ENCODE peak calls at places on chromosomes 4 and X, in four cellular contexts. Y, Q, A and K are unnamed samples.

GRCh38 chr4:148790246-148790645 is 348.0 kb upstream of the NR3C2 start:
- DNase-seq in Y (no peak), A (no peak), Q (no peak), K (no peak)

GRCh38 chr4:107988763-107989035 is 990 bp upstream of the HADH start:
- DNase-seq in A (no peak), Q (no peak), Y (no peak), K (no peak)

GRCh38 chr4:23979534-23979933 is 89.7 kb upstream of the PPARGC1A start:
- DNase-seq in Q (no peak), Y (no peak), A (no peak), K (no peak)

GRCh38 chr4:183411291-183411861 is 33.1 kb upstream of the CDKN2AIP start:
- DNase-seq in Q (no peak), A (no peak), Y (no peak), K (no peak)

GRCh38 chr4:1767770-1768366 is 25.2 kb upstream of the FGFR3 start:
- DNase-seq in A (no peak), Y (peak), Q (peak), K (peak)

GRCh38 chr4:3192188-3192587 is 56.8 kb upstream of the MSANTD1 start:
- DNase-seq in A (no peak), Y (no peak), Q (peak), K (peak)

GRCh38 chrX:148134578-148134977 is 153.4 kb downstream of the FMR1NB start:
- DNase-seq in Y (no peak), A (no peak), Q (no peak), K (no peak)

GRCh38 chr4:2887343-2887742 is 43.7 kb downstream of the ADD1 start:
- DNase-seq in Y (no peak), Q (no peak), A (no peak), K (no peak)

GRCh38 chr4:52369649-52370048 is 289.5 kb downstream of the USP46 start:
- DNase-seq in Q (no peak), A (no peak), Y (no peak), K (no peak)

GRCh38 chrX:117510453-117510852 is 606.2 kb downstream of the KLHL13 start:
- DNase-seq in Y (no peak), Q (no peak), A (no peak), K (no peak)

GRCh38 chr4:82360298-82361177 is 13.3 kb downstream of the HNRNPD start:
- DNase-seq in Y (no peak), Q (peak), A (no peak), K (no peak)

GRCh38 chr4:180949825-180950224 is 1293.4 kb upstream of the TENM3 start:
- DNase-seq in Q (no peak), Y (no peak), A (no peak), K (no peak)

GRCh38 chr4:27276322-27277073 is 415.9 kb downstream of the STIM2 start:
- DNase-seq in Y (no peak), Q (no peak), A (no peak), K (no peak)

GRCh38 chrX:102129473-102129872 is 4.0 kb downstream of the TCEAL2 start:
- DNase-seq in A (no peak), Y (no peak), Q (peak), K (no peak)

GRCh38 chr4:2793578-2793919 is 664 bp downstream of the SH3BP2 start:
- DNase-seq in Q (peak), A (no peak), Y (no peak), K (peak)

GRCh38 chrX:129622757-129623301 is 31.9 kb downstream of the APLN start:
- DNase-seq in Y (no peak), Q (peak), A (no peak), K (no peak)

GRCh38 chr4:156875697-156876096 is 95.9 kb downstream of the PDGFC start:
- DNase-seq in Y (no peak), A (no peak), Q (no peak), K (no peak)

GRCh38 chr4:168386002-168386401 is 67.5 kb upstream of the DDX60 start:
- DNase-seq in Y (no peak), A (no peak), Q (no peak), K (no peak)

GRCh38 chrX:49176421-49177326 is 5.0 kb downstream of the PLP2 start:
- DNase-seq in Y (no peak), Q (no peak), A (no peak), K (no peak)

GRCh38 chr4:137200322-137200721 is 332.0 kb downstream of the PCDH18 start:
- DNase-seq in A (no peak), Q (no peak), Y (no peak), K (no peak)

GRCh38 chrX:113001836-113002235 is 161.2 kb upstream of the AMOT start:
- DNase-seq in A (no peak), Y (no peak), Q (no peak), K (no peak)

GRCh38 chr4:96035727-96036126 is 195.8 kb downstream of the PDHA2 start:
- DNase-seq in Q (peak), A (no peak), Y (no peak), K (no peak)

GRCh38 chr4:13933163-13933562 is 305.6 kb upstream of the BOD1L1 start:
- DNase-seq in Y (no peak), A (no peak), Q (peak), K (no peak)

GRCh38 chr4:6956087-6956433 is 46.4 kb downstream of the TBC1D14 start:
- DNase-seq in Y (no peak), A (no peak), Q (no peak), K (no peak)

GRCh38 chr4:8090312-8090711 is 68.3 kb downstream of the ABLIM2 start:
- DNase-seq in Q (peak), Y (no peak), A (no peak), K (peak)

GRCh38 chr4:123417813-123418212 is 21.2 kb downstream of the SPRY1 start:
- DNase-seq in Y (no peak), A (no peak), Q (peak), K (no peak)

GRCh38 chr4:2934077-2934812 is 29.0 kb downstream of the NOP14 start:
- DNase-seq in A (no peak), Q (peak), Y (peak), K (peak)

GRCh38 chr4:185134176-185134869 is 8.7 kb upstream of the SLC25A4 start:
- DNase-seq in A (no peak), Y (peak), Q (peak), K (no peak)

GRCh38 chr4:147548251-147548650 is 67.4 kb downstream of the EDNRA start:
- DNase-seq in Q (peak), A (no peak), Y (no peak), K (no peak)

GRCh38 chrX:154327026-154327820 is 31.6 kb downstream of the TKTL1 start:
- DNase-seq in A (no peak), Q (no peak), Y (no peak), K (peak)

GRCh38 chr4:95362906-95363578 is 185.7 kb downstream of the UNC5C start:
- DNase-seq in A (no peak), Q (peak), Y (no peak), K (peak)

GRCh38 chr4:6873792-6874461 is 35.7 kb upstream of the TBC1D14 start:
- DNase-seq in Y (peak), Q (peak), A (peak), K (peak)

GRCh38 chrX:44698328-44698727 is 145.5 kb upstream of the DUSP21 start:
- DNase-seq in A (no peak), Q (no peak), Y (no peak), K (no peak)

GRCh38 chrX:19904778-19905367 is 17.5 kb upstream of the SH3KBP1 start:
- DNase-seq in A (no peak), Y (peak), Q (peak), K (peak)

GRCh38 chr4:163111588-163111987 is 55.1 kb downstream of the NAF1 start:
- DNase-seq in A (no peak), Q (peak), Y (no peak), K (no peak)

GRCh38 chr4:163109967-163110366 is 56.7 kb downstream of the NAF1 start:
- DNase-seq in Y (no peak), Q (no peak), A (no peak), K (no peak)

GRCh38 chr4:163108614-163109013 is 58.1 kb downstream of the NAF1 start:
- DNase-seq in Q (no peak), Y (no peak), A (no peak), K (no peak)

GRCh38 chr4:163110442-163110841 is 56.2 kb downstream of the NAF1 start:
- DNase-seq in Q (no peak), A (no peak), Y (no peak), K (no peak)

DNA sequence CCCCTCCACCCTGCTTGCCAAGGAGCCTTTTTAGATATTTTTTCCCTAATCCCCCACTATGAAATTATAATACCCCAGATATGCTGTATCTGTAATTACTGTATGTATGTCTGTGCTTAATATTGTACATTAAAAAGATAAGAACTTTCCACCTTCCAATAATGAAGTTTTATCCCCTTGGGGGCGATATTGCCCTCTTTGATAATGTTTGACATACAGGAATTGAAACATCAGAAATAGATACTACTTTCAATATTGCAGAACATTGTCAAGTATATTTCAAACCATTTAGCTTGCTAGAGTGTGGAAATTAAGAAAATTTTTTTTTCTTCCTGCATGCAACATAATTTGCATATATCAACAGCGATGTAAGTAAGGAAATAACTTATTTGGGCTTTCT is 58.9 kb downstream of the NAF1 start:
- DNase-seq in Q (peak), Y (no peak), A (no peak), K (no peak)
- TF ChIP-seq CTCF in Q (peak), Y (peak), A (no peak), K (peak)

GRCh38 chr4:56976878-56977320 is 507 bp downstream of the NOA1 start:
- DNase-seq in A (no peak), Y (peak), Q (peak), K (peak)
- TF ChIP-seq CTCF in A (no peak), Y (peak), Q (no peak), K (no peak)

GRCh38 chr4:48905363-48906015 is 1.1 kb downstream of the OCIAD2 start:
- DNase-seq in Y (no peak), Q (peak), A (no peak), K (no peak)
- TF ChIP-seq CTCF in Y (no peak), Q (peak), A (no peak), K (no peak)

DNA sequence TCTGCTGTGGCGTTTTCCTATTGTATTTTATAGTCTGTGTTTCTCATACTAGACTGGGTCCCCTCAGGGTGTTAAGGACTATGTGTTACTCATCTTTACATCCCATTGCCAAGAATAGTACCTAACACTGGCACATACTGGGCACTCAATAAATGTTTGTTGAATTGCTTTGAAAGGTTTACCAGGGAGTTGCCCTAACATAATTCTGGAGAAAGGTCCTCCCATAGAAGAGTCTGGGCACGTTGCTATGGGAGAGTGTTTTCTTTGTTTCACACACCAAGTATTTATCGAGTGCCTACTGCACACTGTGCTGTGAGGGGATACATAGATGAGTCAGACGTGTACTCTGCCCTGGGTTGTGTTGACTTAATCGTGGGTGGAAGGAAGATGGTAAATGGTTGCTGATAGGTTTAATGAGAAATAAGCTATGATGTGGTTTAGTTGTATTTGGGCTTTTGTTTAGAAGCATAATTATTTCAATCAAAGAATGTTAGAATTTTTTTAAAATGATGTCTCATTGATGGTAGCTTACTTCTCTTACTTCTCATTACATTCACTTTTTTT is 42.9 kb downstream of the AFF1 start:
- DNase-seq in Q (peak), A (no peak), Y (peak), K (peak)
- TF ChIP-seq CTCF in Q (no peak), A (no peak), Y (no peak), K (no peak)

GRCh38 chr4:26105815-26106699 is 192.0 kb downstream of the SMIM20 start:
- DNase-seq in Y (no peak), Q (peak), A (no peak), K (no peak)

GRCh38 chr4:26110493-26110892 is 196.5 kb downstream of the SMIM20 start:
- DNase-seq in Q (no peak), A (no peak), Y (no peak), K (no peak)

GRCh38 chr4:26104056-26104685 is 190.2 kb downstream of the SMIM20 start:
- DNase-seq in Y (peak), A (no peak), Q (no peak), K (no peak)

GRCh38 chr4:26105372-26105771 is 191.4 kb downstream of the SMIM20 start:
- DNase-seq in Y (no peak), Q (peak), A (no peak), K (no peak)

GRCh38 chr4:26108024-26108423 is 194.0 kb downstream of the SMIM20 start:
- DNase-seq in Y (no peak), Q (no peak), A (no peak), K (no peak)
- TF ChIP-seq CTCF in Y (no peak), Q (no peak), A (no peak), K (no peak)

DNA sequence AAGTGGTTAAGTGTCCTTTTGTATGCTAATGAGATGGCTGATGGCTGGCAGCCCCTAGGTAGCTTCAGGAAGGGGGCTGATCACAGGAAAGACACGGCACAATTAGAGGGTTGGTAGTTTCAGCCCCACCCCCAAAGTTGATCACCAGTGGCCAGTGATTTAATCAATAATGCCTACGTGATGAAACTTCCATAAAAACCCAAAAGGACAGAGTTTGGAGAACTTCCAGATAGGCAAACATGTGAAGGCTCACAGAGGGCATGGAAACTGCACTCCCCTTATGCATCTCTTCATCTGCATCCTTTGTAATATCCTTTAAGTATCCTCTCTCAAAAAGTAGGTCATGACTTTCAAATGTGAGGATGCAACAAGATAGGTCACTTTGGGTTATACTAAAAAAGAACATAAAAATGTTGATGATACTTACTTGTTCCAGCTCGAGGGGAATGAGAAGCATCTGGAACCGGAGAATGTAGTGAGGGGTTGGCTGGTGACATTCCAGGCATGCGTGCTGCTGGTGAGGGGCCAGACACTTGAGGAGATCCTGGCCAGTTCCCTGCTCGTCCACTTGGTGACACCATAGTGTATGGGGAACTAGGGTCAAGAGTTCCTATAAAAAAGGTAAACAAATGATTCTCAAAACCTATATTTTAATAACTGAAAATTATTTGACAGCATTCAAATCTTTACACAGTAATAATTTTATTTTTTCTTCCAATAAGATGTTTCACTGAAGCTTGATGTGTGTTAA is 16.7 kb upstream of the CXorf38 start:
- DNase-seq in Y (no peak), A (no peak), Q (peak), K (no peak)
- TF ChIP-seq CTCF in Y (peak), A (no peak), Q (peak), K (no peak)

GRCh38 chr4:105631818-105632400 is 76.6 kb downstream of the INTS12 start:
- DNase-seq in Q (no peak), Y (no peak), A (no peak), K (no peak)
- TF ChIP-seq CTCF in Q (no peak), Y (no peak), A (no peak), K (no peak)